ENCODE peak calls at places on chromosomes 12 and 14, in ten cellular contexts. F is Ammon's horn, P is A673, L is H9, B is cerebellum, Y is ELR, Q is NCI-H1417, I is B cell, C is astrocyte of the cerebellum, M is HTR-8/SVneo. H is an unnamed sample.

GRCh38 chr12:76878045-76878898 is 547 bp downstream of the CSRP2 start:
- DNase-seq in B (peak), Y (peak), I (peak), M (peak), C (no peak), Q (peak), L (peak), F (no peak), P (peak), H (no peak)

GRCh38 chr14:34770901-34771300 is 56.5 kb upstream of the CFL2 start:
- DNase-seq in B (no peak), L (no peak), C (no peak), Q (no peak), I (no peak), Y (peak), F (no peak), P (no peak), M (no peak), H (no peak)

GRCh38 chr12:92468358-92469020 is 234.3 kb upstream of the PLEKHG7 start:
- DNase-seq in P (peak), I (no peak), Q (peak), B (no peak), Y (no peak), M (no peak), F (no peak), L (no peak), C (peak), H (no peak)

GRCh38 chr14:80164991-80165390 is 46.3 kb downstream of the DIO2 start:
- DNase-seq in Y (peak), L (no peak), B (no peak), F (no peak), Q (no peak), I (no peak), M (no peak), C (no peak), P (no peak), H (no peak)

GRCh38 chr14:65849096-65849495 is 436.6 kb downstream of the FUT8 start:
- DNase-seq in I (no peak), L (no peak), Y (no peak), P (no peak), C (no peak), Q (no peak), B (peak), M (no peak), F (no peak), H (no peak)

GRCh38 chr12:109099426-109100020 is 2.1 kb downstream of the UNG start:
- DNase-seq in I (no peak), Y (no peak), C (no peak), L (no peak), P (no peak), B (no peak), M (no peak), F (no peak), Q (no peak), H (no peak)

GRCh38 chr12:3601466-3602150 is 110.6 kb downstream of the PRMT8 start:
- DNase-seq in B (no peak), C (no peak), F (no peak), M (no peak), P (peak), Q (no peak), L (no peak), I (no peak), Y (no peak), H (no peak)

GRCh38 chr12:52243264-52243773 is 10.3 kb downstream of the KRT7 start:
- DNase-seq in Q (peak), P (no peak), B (no peak), M (no peak), L (no peak), C (no peak), F (no peak), Y (peak), I (no peak), H (no peak)

GRCh38 chr12:93848453-93849120 is 171.4 kb downstream of the CRADD start:
- DNase-seq in C (no peak), M (no peak), L (no peak), Y (no peak), Q (no peak), P (no peak), B (no peak), I (peak), F (no peak), H (no peak)

GRCh38 chr14:23365353-23366162 is 586 bp upstream of the EFS start:
- DNase-seq in B (no peak), M (no peak), I (no peak), Q (no peak), L (no peak), Y (no peak), P (peak), C (no peak), F (no peak), H (no peak)

GRCh38 chr14:73231874-73232851 is 5.1 kb upstream of the PAPLN start:
- DNase-seq in Y (peak), F (no peak), L (peak), B (no peak), C (no peak), Q (peak), M (peak), I (no peak), P (no peak), H (peak)